ENCODE peak calls at places on chromosomes 6 and 20, in eight cellular contexts. U, Y, W, T, V, A, Q and X are unnamed samples.

GRCh38 chr6:49849121-49849907 is 17.0 kb downstream of the CRISP1 start:
- DNase-seq in Q (peak), W (no peak), T (no peak), A (no peak), V (no peak), Y (peak), U (no peak), X (no peak)

GRCh38 chr6:51817832-51818231 is 269.6 kb downstream of the PKHD1 start:
- DNase-seq in U (no peak), V (no peak), W (no peak), Y (no peak), T (no peak), A (no peak), Q (no peak), X (no peak)

GRCh38 chr6:162373192-162373591 is 354.4 kb downstream of the PRKN start:
- DNase-seq in U (no peak), W (no peak), Y (no peak), A (no peak), Q (no peak), T (no peak), V (no peak), X (no peak)

GRCh38 chr6:130526466-130526865 is 160.6 kb downstream of the TMEM200A start:
- DNase-seq in U (no peak), A (no peak), Q (no peak), V (no peak), T (no peak), W (no peak), Y (no peak), X (no peak)

GRCh38 chr20:58470336-58470978 is 44.7 kb downstream of the APCDD1L start:
- DNase-seq in V (peak), Y (no peak), W (no peak), Q (no peak), A (no peak), T (no peak), U (no peak), X (no peak)

GRCh38 chr6:162854734-162855191 is 127.0 kb downstream of the PACRG start:
- DNase-seq in T (no peak), U (no peak), A (no peak), V (peak), Y (no peak), Q (no peak), W (no peak), X (no peak)

GRCh38 chr6:139577124-139577800 is 202.8 kb upstream of the CITED2 start:
- DNase-seq in U (no peak), Q (no peak), W (no peak), V (no peak), A (no peak), Y (no peak), T (no peak), X (no peak)

GRCh38 chr6:23350752-23351453 is 775.1 kb upstream of the NRSN1 start:
- DNase-seq in V (no peak), Q (no peak), Y (no peak), A (no peak), U (no peak), W (no peak), T (no peak), X (no peak)

GRCh38 chr20:4545526-4545925 is 176.2 kb upstream of the PRND start:
- DNase-seq in A (no peak), Q (no peak), W (no peak), T (no peak), U (no peak), Y (no peak), V (no peak), X (no peak)

GRCh38 chr6:4790158-4790899 is 14.1 kb downstream of the CDYL start:
- DNase-seq in U (no peak), W (no peak), Y (no peak), A (no peak), Q (no peak), V (no peak), T (no peak), X (no peak)

GRCh38 chr20:23586735-23587525 is 18.6 kb upstream of the CST9L start:
- DNase-seq in T (no peak), Q (no peak), A (no peak), V (peak), W (no peak), Y (no peak), U (no peak), X (no peak)

GRCh38 chr6:139433647-139434419 is 59.4 kb upstream of the CITED2 start:
- DNase-seq in V (no peak), T (peak), Y (no peak), W (no peak), Q (no peak), U (no peak), A (no peak), X (no peak)

GRCh38 chr6:151286192-151286591 is 46.4 kb downstream of the AKAP12 start:
- DNase-seq in A (no peak), U (no peak), W (no peak), T (no peak), Y (no peak), V (no peak), Q (no peak), X (no peak)

GRCh38 chr6:127177030-127177928 is 58.8 kb downstream of the RSPO3 start:
- DNase-seq in U (no peak), T (no peak), V (no peak), Q (no peak), A (no peak), Y (no peak), W (no peak), X (no peak)

GRCh38 chr6:143962644-143962929 is 45.5 kb downstream of the PLAGL1 start:
- DNase-seq in W (no peak), V (no peak), Q (no peak), T (no peak), A (no peak), U (no peak), Y (no peak), X (no peak)

GRCh38 chr6:118875672-118876071 is 18.3 kb upstream of the ASF1A start:
- DNase-seq in Y (no peak), T (no peak), A (no peak), U (no peak), Q (no peak), V (no peak), W (no peak), X (no peak)

GRCh38 chr20:57118107-57118769 is 148.2 kb downstream of the BMP7 start:
- DNase-seq in T (no peak), Q (peak), Y (no peak), U (no peak), W (no peak), A (no peak), V (no peak), X (no peak)

GRCh38 chr20:44690781-44691423 is 24.3 kb upstream of the CCN5 start:
- DNase-seq in T (no peak), W (no peak), Y (no peak), U (no peak), A (no peak), V (no peak), Q (no peak), X (no peak)

GRCh38 chr20:47951521-47951951 is 166.3 kb upstream of the SULF2 start:
- DNase-seq in V (no peak), Y (no peak), A (no peak), U (no peak), W (no peak), Q (no peak), T (no peak), X (no peak)

GRCh38 chr20:11814276-11814675 is 103.4 kb upstream of the BTBD3 start:
- DNase-seq in T (no peak), V (no peak), A (no peak), U (no peak), Y (no peak), Q (no peak), W (no peak), X (no peak)

GRCh38 chr6:158818008-158818579 is 1.1 kb downstream of the EZR start:
- DNase-seq in V (peak), W (peak), A (peak), Y (no peak), U (no peak), Q (peak), T (peak), X (peak)

GRCh38 chr6:86825436-86825835 is 111.9 kb upstream of the HTR1E start:
- DNase-seq in U (no peak), T (no peak), Y (no peak), V (no peak), A (no peak), Q (no peak), W (no peak), X (no peak)

GRCh38 chr20:56163806-56164205 is 84.7 kb upstream of the MC3R start:
- DNase-seq in W (no peak), V (no peak), T (no peak), A (no peak), U (no peak), Q (peak), Y (no peak), X (no peak)

DNA sequence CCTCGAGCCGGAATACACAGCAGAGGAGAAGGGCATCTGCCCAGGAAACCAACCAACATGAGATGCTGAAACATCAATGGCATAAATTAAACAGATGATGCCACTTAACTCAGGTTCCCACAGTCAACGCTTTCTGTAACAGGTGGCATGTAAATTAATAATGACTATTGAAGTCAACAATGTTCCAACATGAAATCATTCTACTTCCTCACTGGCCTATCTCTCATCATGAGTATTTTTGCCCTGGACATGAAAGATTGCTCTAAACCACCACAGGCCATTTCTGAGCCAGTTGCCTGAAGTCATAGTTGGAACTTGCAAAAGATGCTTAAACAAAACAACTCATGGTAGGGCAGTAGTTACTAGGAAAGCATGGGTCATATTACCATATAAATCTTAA is 397.9 kb upstream of the JARID2 start:
- DNase-seq in V (no peak), Y (no peak), U (no peak), T (no peak), W (no peak), A (no peak), Q (no peak), X (no peak)
- TF ChIP-seq POLR2AphosphoS5 in V (no peak), Y (no peak), U (no peak), T (no peak), W (no peak), A (no peak), Q (no peak), X (no peak)

GRCh38 chr6:34248198-34248726 is 544 bp downstream of the SMIM29 start:
- DNase-seq in W (peak), Y (no peak), T (peak), Q (peak), U (no peak), V (peak), A (peak), X (no peak)

GRCh38 chr6:34247481-34248197 is 1.2 kb downstream of the SMIM29 start:
- DNase-seq in V (no peak), A (no peak), Q (peak), T (no peak), W (no peak), U (no peak), Y (no peak), X (no peak)

GRCh38 chr6:34246563-34247391 is 2.0 kb downstream of the SMIM29 start:
- DNase-seq in W (no peak), T (no peak), Q (peak), U (no peak), V (no peak), A (peak), Y (no peak), X (peak)

GRCh38 chr6:34249469-34250370 is 914 bp upstream of the SMIM29 start:
- DNase-seq in Q (no peak), A (peak), T (no peak), V (no peak), Y (no peak), W (no peak), U (no peak), X (no peak)

GRCh38 chr6:34248727-34249468 is at the start of gene SMIM29:
- DNase-seq in Y (peak), W (peak), U (no peak), Q (peak), V (peak), A (peak), T (peak), X (peak)
- TF ChIP-seq POLR2AphosphoS5 in Y (peak), W (peak), U (peak), Q (no peak), V (peak), A (peak), T (peak), X (no peak)

DNA sequence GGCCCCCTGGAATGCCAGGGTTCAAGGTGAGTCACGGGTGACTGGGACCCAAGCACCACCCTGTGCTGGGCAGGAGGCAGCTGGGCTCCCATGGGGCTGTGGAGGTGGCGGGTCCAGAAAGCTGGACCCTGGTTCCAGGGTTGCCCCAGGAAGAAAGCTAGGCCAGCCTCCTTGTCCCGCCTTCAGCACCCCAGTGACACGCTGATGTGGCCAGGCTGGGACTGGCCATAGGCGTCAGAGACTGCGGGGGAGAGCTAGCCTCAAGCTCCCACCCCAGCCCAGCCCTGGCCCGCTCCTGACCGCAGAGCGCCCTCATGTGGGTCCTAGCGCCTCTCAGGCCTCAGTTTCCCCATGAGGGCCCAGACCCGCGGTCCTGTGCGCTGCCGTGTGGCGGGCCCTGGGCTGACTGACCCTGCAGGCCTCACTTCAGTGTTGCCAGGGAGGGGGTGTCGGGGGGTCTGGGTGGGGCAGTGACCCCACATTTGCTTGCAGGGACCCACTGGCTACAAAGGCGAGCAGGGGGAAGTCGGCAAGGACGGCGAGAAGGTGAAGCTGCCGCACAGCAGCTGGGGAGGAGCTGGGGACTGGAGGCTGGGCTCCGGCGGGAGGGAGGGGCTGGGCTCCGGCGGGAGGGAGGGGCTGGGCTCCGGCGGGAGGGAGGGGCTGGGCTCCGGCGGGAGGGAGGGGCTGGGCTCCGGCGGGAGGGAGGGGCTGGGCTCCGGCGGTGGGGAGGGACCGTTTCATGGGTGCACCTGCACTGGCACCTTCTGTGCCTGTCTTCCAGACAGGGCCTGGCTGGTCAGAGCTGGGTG is 7.8 kb downstream of the COL9A3 start:
- DNase-seq in T (peak), V (peak), A (no peak), U (no peak), Y (no peak), Q (peak), W (peak), X (no peak)
- TF ChIP-seq POLR2AphosphoS5 in T (no peak), V (no peak), A (no peak), U (peak), Y (no peak), Q (no peak), W (peak), X (no peak)

GRCh38 chr6:33672808-33673207 is 38.7 kb downstream of the UQCC2 start:
- DNase-seq in V (no peak), W (no peak), Y (no peak), A (no peak), T (no peak), Q (peak), U (no peak), X (no peak)
- TF ChIP-seq POLR2AphosphoS5 in V (no peak), W (no peak), Y (no peak), A (no peak), T (no peak), Q (no peak), U (peak), X (no peak)

GRCh38 chr20:18566892-18567738 is at the start of gene SMIM26:
- DNase-seq in W (peak), U (no peak), Y (peak), V (peak), Q (peak), A (peak), T (peak), X (peak)
- TF ChIP-seq POLR2AphosphoS5 in W (peak), U (peak), Y (peak), V (peak), Q (peak), A (peak), T (peak), X (peak)